ENCODE peak calls at places on chromosomes 2 and 18, in five cellular contexts. V is thoracic aorta; G is effector memory CD4-positive, alpha-beta T cell; I is GM23338; T is neuronal stem cell. J is an unnamed sample.

GRCh38 chr18:52160652-52161051 is 179.3 kb upstream of the DCC start:
- DNase-seq in T (no peak), V (no peak), I (peak), G (no peak), J (no peak)

GRCh38 chr18:46343940-46344372 is 239.8 kb downstream of the HAUS1 start:
- DNase-seq in G (peak), I (peak), V (no peak), T (no peak), J (no peak)

GRCh38 chr2:138708682-138709241 is 71.4 kb downstream of the NXPH2 start:
- DNase-seq in G (no peak), I (peak), T (no peak), V (no peak), J (no peak)

GRCh38 chr2:26054598-26055348 is 20.9 kb downstream of the RAB10 start:
- DNase-seq in G (no peak), V (no peak), T (no peak), I (no peak), J (no peak)

GRCh38 chr2:47269316-47270232 is 114.5 kb upstream of the STPG4 start:
- DNase-seq in T (no peak), G (no peak), V (peak), I (no peak), J (no peak)

GRCh38 chr2:20145497-20146193 is 79.3 kb downstream of the SDC1 start:
- DNase-seq in V (no peak), G (no peak), T (no peak), I (peak), J (no peak)

GRCh38 chr2:211837706-211838105 is 700.9 kb downstream of the ERBB4 start:
- DNase-seq in T (no peak), G (no peak), I (no peak), V (no peak), J (no peak)

GRCh38 chr18:59570101-59570875 is 126.9 kb downstream of the CCBE1 start:
- DNase-seq in V (no peak), T (no peak), G (no peak), I (no peak), J (peak)

GRCh38 chr18:4084501-4084900 is 370.6 kb downstream of the DLGAP1 start:
- DNase-seq in I (no peak), G (no peak), T (no peak), V (no peak), J (no peak)

GRCh38 chr2:71907503-71907902 is 240.2 kb downstream of the CYP26B1 start:
- DNase-seq in I (no peak), V (no peak), G (no peak), T (no peak), J (peak)

GRCh38 chr2:227125506-227125905 is 38.5 kb downstream of the COL4A4 start:
- DNase-seq in V (no peak), T (no peak), G (no peak), I (peak), J (peak)

DNA sequence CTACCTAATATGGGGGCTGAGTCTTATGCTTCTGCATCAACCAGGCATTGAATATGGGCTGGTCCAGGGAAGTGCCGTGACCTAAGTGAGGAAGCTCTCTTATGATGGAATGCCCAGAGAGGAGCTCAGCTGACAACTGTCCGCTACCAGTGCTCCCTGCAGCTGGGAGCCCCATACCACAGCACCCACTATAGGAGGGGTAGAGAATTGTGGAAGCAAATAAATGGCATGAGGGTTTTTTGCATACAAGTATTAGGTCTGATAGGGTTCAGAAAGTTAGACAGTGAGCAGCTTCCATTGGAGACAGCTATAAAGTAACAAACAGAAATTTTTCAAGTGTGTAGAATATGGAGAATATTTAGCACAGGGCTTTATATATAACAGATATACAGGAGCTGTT is 4.6 kb downstream of the TIMM21 start:
- DNase-seq in T (no peak), I (peak), G (no peak), V (no peak), J (no peak)
- H3K27ac ChIP-seq in T (no peak), I (no peak), G (no peak), V (no peak), J (no peak)

GRCh38 chr18:24656044-24656443 is 195.6 kb downstream of the HRH4 start:
- DNase-seq in G (no peak), V (no peak), I (no peak), T (no peak), J (peak)
- H3K27ac ChIP-seq in G (no peak), V (no peak), I (no peak), T (no peak), J (peak)

GRCh38 chr2:64135421-64135820 is 8.8 kb downstream of the PELI1 start:
- DNase-seq in G (no peak), I (no peak), T (no peak), V (no peak), J (no peak)
- H3K27ac ChIP-seq in G (no peak), I (no peak), T (no peak), V (no peak), J (no peak)

DNA sequence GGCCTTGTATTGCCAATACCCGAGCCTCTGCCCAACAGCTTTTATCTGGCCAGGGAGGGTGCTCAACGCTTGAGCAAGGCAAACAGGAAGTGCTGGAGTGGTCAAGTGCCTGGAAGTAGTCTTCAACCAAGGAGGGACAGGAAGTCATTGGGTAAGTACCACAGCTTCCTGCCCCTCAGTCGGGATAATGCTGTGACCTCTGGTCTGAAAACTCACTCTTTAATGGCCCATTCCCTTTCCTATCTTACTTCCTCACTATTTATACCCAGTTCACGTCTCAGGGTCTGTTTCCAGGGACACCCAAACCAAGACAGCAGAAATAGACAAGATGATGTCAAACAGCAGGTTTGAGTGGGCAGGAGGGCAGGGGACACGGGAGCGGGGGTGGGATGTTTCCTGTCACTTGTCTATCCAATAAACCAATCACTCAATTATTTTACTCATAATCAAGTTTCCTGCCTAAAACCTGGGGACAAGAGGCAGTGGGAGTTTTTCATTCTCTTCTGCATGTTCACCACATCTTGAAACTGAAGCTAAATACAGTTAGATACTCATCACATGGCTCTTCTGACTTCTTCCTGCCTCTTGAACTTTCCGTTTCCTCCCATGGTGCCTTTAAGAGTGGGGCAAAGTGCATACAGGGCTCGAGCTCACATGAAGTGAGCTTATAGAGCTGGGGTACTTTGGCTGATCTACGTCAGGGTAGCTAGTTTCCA is 68.9 kb upstream of the CAB39 start:
- DNase-seq in G (no peak), V (no peak), I (no peak), T (no peak), J (no peak)
- H3K27ac ChIP-seq in G (peak), V (no peak), I (no peak), T (no peak), J (no peak)

GRCh38 chr2:85888745-85889647 is at the start of gene ST3GAL5:
- DNase-seq in G (peak), I (peak), V (peak), T (peak), J (peak)
- H3K27ac ChIP-seq in G (peak), I (no peak), V (peak), T (no peak), J (no peak)

GRCh38 chr2:237435844-237436590 is 22.1 kb upstream of the COL6A3 start:
- DNase-seq in T (no peak), I (no peak), G (no peak), V (no peak), J (no peak)

GRCh38 chr2:237431856-237432255 is 17.9 kb upstream of the COL6A3 start:
- DNase-seq in T (no peak), G (no peak), I (no peak), V (no peak), J (no peak)

GRCh38 chr2:237432484-237433092 is 18.6 kb upstream of the COL6A3 start:
- DNase-seq in V (no peak), I (no peak), T (no peak), G (peak), J (no peak)

GRCh38 chr2:237434916-237435315 is 21.0 kb upstream of the COL6A3 start:
- DNase-seq in I (no peak), T (no peak), V (no peak), G (peak), J (no peak)

DNA sequence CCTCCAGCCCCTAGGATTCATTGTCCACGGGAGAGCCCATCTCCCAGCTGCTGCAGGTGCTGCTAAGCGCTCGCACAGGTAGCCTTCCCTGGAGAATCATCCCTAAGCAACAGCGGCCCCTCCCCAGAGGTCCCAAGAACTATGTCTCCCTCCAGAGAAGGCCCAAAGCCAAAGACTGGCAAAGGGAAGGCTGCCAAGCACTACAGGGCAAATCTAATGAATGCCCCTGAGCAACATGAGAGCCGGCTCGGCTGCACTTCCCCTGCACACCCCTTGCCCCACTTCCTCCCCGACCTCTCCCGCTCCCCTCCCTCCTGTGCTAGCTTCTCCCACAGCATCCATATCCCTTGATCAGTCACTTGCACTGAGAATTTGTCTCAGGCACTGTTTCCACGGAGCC is 20.0 kb upstream of the COL6A3 start:
- DNase-seq in V (no peak), G (no peak), T (no peak), I (no peak), J (no peak)
- H3K27ac ChIP-seq in V (no peak), G (peak), T (no peak), I (no peak), J (no peak)

DNA sequence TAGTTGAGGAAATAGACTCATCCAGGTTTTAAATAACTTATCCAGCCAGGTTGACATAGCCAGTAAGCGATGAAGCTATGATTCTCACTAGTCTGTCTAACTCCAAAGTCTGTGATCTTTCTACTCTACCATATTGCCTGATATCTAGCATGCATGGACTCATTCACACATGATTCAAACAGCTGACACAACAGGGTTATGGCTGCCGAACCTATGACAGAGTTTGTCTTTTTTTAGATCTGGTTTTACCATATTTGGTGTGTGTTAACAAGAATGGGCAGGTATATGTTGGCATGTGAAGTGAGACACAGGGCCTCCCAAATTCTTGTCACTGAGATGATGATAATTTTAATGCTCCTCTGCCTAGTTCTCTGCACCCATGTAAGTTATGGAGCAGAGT is 210.6 kb downstream of the BABAM2 start:
- DNase-seq in I (no peak), V (no peak), T (no peak), G (no peak), J (no peak)
- H3K27ac ChIP-seq in I (no peak), V (peak), T (no peak), G (no peak), J (no peak)